ENCODE peak calls at places on chromosomes 13 and 19, in nine cellular contexts. N is NCI-H69, C is EL, M is SHP77, E is sigmoid colon, S is NCI-H524, Q is fibroblast of mammary gland, R is mucosa of gallbladder, W is hippocampal formation. A is an unnamed sample.
A peak's percentile ranks its signal among the peaks of the same experiment; 100 is the strongest.

GRCh38 chr19:55586976-55587668 is 6.5 kb upstream of the ZNF579 start:
- DNase-seq in S (peak; percentile 88), C (peak; percentile 89), Q (peak; percentile 86), M (peak; percentile 93), N (peak; percentile 99), E (peak; percentile 96), R (peak; percentile 97), W (peak; percentile 82), A (peak; percentile 99)

GRCh38 chr13:111095911-111096501 is 19.1 kb upstream of the ARHGEF7 start:
- DNase-seq in M (no peak), S (no peak), C (no peak), W (no peak), E (no peak), Q (no peak), N (no peak), R (no peak), A (no peak)

GRCh38 chr13:37109080-37109678 is 3.7 kb upstream of the CSNK1A1L start:
- DNase-seq in E (no peak), W (no peak), S (no peak), M (peak; percentile 18), Q (peak; percentile 65), R (no peak), C (peak; percentile 48), N (peak; percentile 60), A (peak; percentile 34)

GRCh38 chr13:113659337-113659736 is 1.3 kb upstream of the ATP4B start:
- DNase-seq in C (no peak), M (no peak), R (no peak), N (no peak), S (no peak), W (no peak), Q (no peak), E (no peak), A (no peak)

GRCh38 chr13:51502206-51502651 is 49.4 kb upstream of the INTS6 start:
- DNase-seq in C (peak; percentile 75), Q (peak; percentile 74), R (no peak), S (no peak), E (no peak), W (no peak), M (no peak), N (no peak), A (no peak)

GRCh38 chr19:19538077-19538764 is at the start of gene CILP2:
- DNase-seq in N (peak; percentile 82), R (no peak), C (peak; percentile 41), Q (no peak), W (no peak), M (no peak), E (peak; percentile 68), S (peak; percentile 20), A (no peak)

GRCh38 chr19:40302224-40303011 is 17.3 kb upstream of the AKT2 start:
- DNase-seq in N (no peak), R (no peak), C (no peak), Q (no peak), S (no peak), M (no peak), E (no peak), W (no peak), A (no peak)

GRCh38 chr19:15372470-15372869 is 7.1 kb downstream of the AKAP8 start:
- DNase-seq in S (no peak), Q (no peak), W (no peak), C (no peak), M (no peak), R (no peak), N (no peak), E (no peak), A (no peak)

GRCh38 chr13:51105046-51105445 is 6.0 kb downstream of the C13orf42 start:
- DNase-seq in Q (no peak), S (no peak), M (no peak), C (no peak), N (no peak), E (no peak), R (no peak), W (no peak), A (no peak)

GRCh38 chr19:51480590-51480989 is 2.3 kb downstream of the CEACAM18 start:
- DNase-seq in M (no peak), E (peak; percentile 35), C (peak; percentile 7), W (no peak), R (no peak), Q (no peak), N (no peak), S (no peak), A (no peak)

GRCh38 chr19:52584686-52585085 is 14.6 kb downstream of the ZNF701 start:
- DNase-seq in Q (no peak), E (no peak), C (no peak), S (no peak), W (no peak), N (no peak), M (no peak), R (peak; percentile 16), A (no peak)

GRCh38 chr19:15511671-15512424 is 3.5 kb downstream of the CYP4F22 start:
- DNase-seq in C (no peak), R (no peak), N (no peak), M (no peak), E (no peak), W (no peak), Q (no peak), S (no peak), A (no peak)

GRCh38 chr19:38386968-38387549 is 775 bp downstream of the GGN start:
- DNase-seq in E (no peak), S (no peak), Q (peak; percentile 23), R (no peak), M (no peak), W (no peak), C (no peak), N (no peak), A (no peak)

GRCh38 chr13:111316161-111316730 is 4.2 kb upstream of the TEX29 start:
- DNase-seq in E (no peak), Q (no peak), S (no peak), C (no peak), R (no peak), W (no peak), N (peak; percentile 80), M (no peak), A (no peak)

GRCh38 chr13:35992964-35993363 is 138.2 kb downstream of the DCLK1 start:
- DNase-seq in Q (peak; percentile 83), S (no peak), N (no peak), R (no peak), M (no peak), E (no peak), C (no peak), W (no peak), A (no peak)

GRCh38 chr19:920051-920857 is 3.1 kb downstream of the KISS1R start:
- DNase-seq in Q (no peak), M (no peak), C (peak; percentile 44), R (no peak), E (no peak), W (no peak), N (peak; percentile 89), S (no peak), A (no peak)

GRCh38 chr13:99339736-99340392 is 32.7 kb upstream of the GPR183 start:
- DNase-seq in N (no peak), E (no peak), S (no peak), C (peak; percentile 34), Q (peak; percentile 64), W (no peak), M (no peak), R (peak; percentile 70), A (no peak)